ENCODE peak calls at places on chromosomes 6 and 20, in ten cellular contexts. O, V, I, Y, J, S, C, X, Q and L are unnamed samples.

GRCh38 chr6:46734867-46735719 is at the start of gene PLA2G7:
- DNase-seq in Q (peak; percentile 70), S (no peak), I (no peak), Y (peak; percentile 43), J (peak; percentile 16), O (no peak), X (no peak), V (no peak), C (no peak), L (peak; percentile 73)

GRCh38 chr20:52192296-52193007 is 873 bp upstream of the ZFP64 start:
- DNase-seq in Q (peak; percentile 65), X (no peak), Y (no peak), S (no peak), I (peak; percentile 82), O (no peak), J (no peak), C (no peak), V (no peak), L (no peak)

GRCh38 chr6:63464060-63464459 is 108.2 kb upstream of the LOC128125822 start:
- DNase-seq in Y (no peak), O (no peak), V (no peak), S (no peak), C (no peak), I (no peak), Q (no peak), J (no peak), X (no peak), L (no peak)

GRCh38 chr6:149380523-149380922 is 19.5 kb upstream of the SUMO4 start:
- DNase-seq in J (no peak), Y (no peak), C (no peak), I (no peak), S (no peak), V (no peak), X (no peak), Q (no peak), O (no peak), L (no peak)

GRCh38 chr20:39310363-39311037 is 348.4 kb downstream of the DHX35 start:
- DNase-seq in Q (no peak), O (no peak), Y (no peak), S (no peak), I (no peak), J (no peak), C (no peak), X (no peak), V (no peak), L (no peak)

GRCh38 chr6:33578588-33579011 is 1.5 kb downstream of the BAK1 start:
- DNase-seq in O (no peak), J (no peak), Y (peak; percentile 79), Q (no peak), X (no peak), I (peak; percentile 73), V (no peak), C (no peak), S (no peak), L (no peak)

GRCh38 chr6:77034161-77034560 is 429.1 kb downstream of the HTR1B start:
- DNase-seq in Q (no peak), C (peak; percentile 67), O (peak; percentile 41), X (peak; percentile 83), S (peak; percentile 49), V (no peak), J (peak; percentile 57), I (no peak), Y (no peak), L (no peak)

GRCh38 chr6:27062755-27063154 is 184.7 kb upstream of the PRSS16 start:
- DNase-seq in V (no peak), J (no peak), S (no peak), Q (no peak), I (no peak), Y (no peak), C (no peak), O (no peak), X (no peak), L (no peak)

GRCh38 chr6:141682391-141682790 is 450.3 kb upstream of the GJE1 start:
- DNase-seq in S (no peak), O (no peak), I (no peak), X (no peak), Q (no peak), Y (no peak), J (no peak), C (no peak), V (no peak), L (no peak)

GRCh38 chr6:114304304-114304887 is 38.4 kb downstream of the HS3ST5 start:
- DNase-seq in Y (no peak), J (peak; percentile 48), S (peak; percentile 19), I (peak; percentile 10), V (no peak), C (peak; percentile 7), X (no peak), Q (no peak), O (no peak), L (no peak)

GRCh38 chr6:68559716-68560115 is 75.4 kb upstream of the ADGRB3 start:
- DNase-seq in Y (no peak), V (no peak), S (no peak), C (no peak), X (no peak), Q (peak; percentile 36), J (peak; percentile 70), I (no peak), O (no peak), L (no peak)

GRCh38 chr6:129940454-129941195 is 77.8 kb upstream of the L3MBTL3 start:
- DNase-seq in S (no peak), I (no peak), J (no peak), X (no peak), Q (no peak), O (no peak), C (no peak), V (no peak), Y (no peak), L (no peak)

GRCh38 chr6:164097557-164098398 is 683.3 kb downstream of the QKI start:
- DNase-seq in V (peak; percentile 38), C (no peak), I (no peak), Y (no peak), O (no peak), J (peak; percentile 47), X (no peak), Q (no peak), S (peak; percentile 94), L (no peak)
- TF ChIP-seq CTCF in V (no peak), C (no peak), I (peak; percentile 21), Y (no peak), O (no peak), J (no peak), X (no peak), Q (no peak), S (peak; percentile 51), L (peak; percentile 59)

GRCh38 chr6:2744206-2744771 is 6.4 kb downstream of the MYLK4 start:
- DNase-seq in O (no peak), Y (no peak), V (no peak), I (no peak), Q (no peak), C (no peak), S (no peak), J (peak; percentile 25), X (no peak), L (no peak)
- TF ChIP-seq CTCF in O (peak; percentile 19), Y (no peak), V (no peak), I (peak; percentile 0), Q (peak; percentile 40), C (peak; percentile 46), S (peak; percentile 12), J (no peak), X (peak; percentile 37), L (peak; percentile 51)

GRCh38 chr6:31922942-31923341 is 4.6 kb upstream of the C2 start:
- DNase-seq in X (no peak), S (no peak), Q (no peak), Y (no peak), C (no peak), I (peak; percentile 45), V (peak; percentile 52), J (no peak), O (no peak), L (no peak)
- TF ChIP-seq CTCF in X (no peak), S (no peak), Q (no peak), Y (no peak), C (no peak), I (peak; percentile 25), V (no peak), J (peak; percentile 36), O (peak; percentile 4), L (no peak)

GRCh38 chr6:37913210-37913609 is 93.7 kb downstream of the ZFAND3 start:
- DNase-seq in C (peak; percentile 21), Y (no peak), I (no peak), J (peak; percentile 38), O (no peak), S (no peak), V (no peak), Q (no peak), X (no peak), L (no peak)

GRCh38 chr6:37916149-37916548 is 96.6 kb downstream of the ZFAND3 start:
- DNase-seq in Q (no peak), X (no peak), Y (peak; percentile 42), C (no peak), S (no peak), O (no peak), J (no peak), I (no peak), V (no peak), L (no peak)

GRCh38 chr6:37906121-37906520 is 86.6 kb downstream of the ZFAND3 start:
- DNase-seq in S (peak; percentile 44), O (no peak), C (no peak), J (no peak), X (no peak), I (no peak), V (no peak), Q (no peak), Y (no peak), L (no peak)

GRCh38 chr6:37915463-37915862 is 95.9 kb downstream of the ZFAND3 start:
- DNase-seq in O (no peak), Y (no peak), S (no peak), C (no peak), V (no peak), X (no peak), I (no peak), Q (no peak), J (no peak), L (no peak)

DNA sequence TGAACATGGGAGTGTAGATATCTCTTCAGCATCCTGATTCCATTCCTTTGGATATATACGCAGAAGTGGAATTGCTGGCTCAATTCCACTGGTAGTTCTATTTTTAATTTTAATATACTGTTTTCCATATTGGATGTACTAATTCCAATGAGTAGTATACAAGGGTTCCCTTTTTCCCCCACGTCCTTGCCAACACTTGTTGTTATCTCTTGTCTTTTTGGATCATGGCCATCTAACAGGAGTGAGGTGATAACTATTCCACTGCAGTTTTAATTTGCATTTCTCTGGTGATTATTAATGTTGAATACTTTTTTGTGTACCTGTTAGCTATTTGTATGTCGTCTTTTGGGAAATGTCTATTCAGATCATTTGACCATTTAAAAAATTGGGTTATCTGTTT is 91.5 kb downstream of the ZFAND3 start:
- DNase-seq in J (no peak), I (no peak), V (no peak), C (no peak), Y (no peak), X (no peak), Q (no peak), O (no peak), S (no peak), L (no peak)
- TF ChIP-seq CTCF in J (no peak), I (no peak), V (no peak), C (no peak), Y (no peak), X (no peak), Q (no peak), O (no peak), S (no peak), L (no peak)

GRCh38 chr20:62449951-62450815 is 22.8 kb upstream of the RBBP8NL start:
- DNase-seq in V (no peak), C (no peak), I (no peak), Q (no peak), S (no peak), Y (peak; percentile 48), J (no peak), X (no peak), O (no peak), L (no peak)
- TF ChIP-seq CTCF in V (no peak), C (no peak), I (no peak), Q (no peak), S (no peak), Y (peak; percentile 33), J (no peak), X (no peak), O (no peak), L (peak; percentile 35)